ENCODE peak calls at places on chromosome 10, in seven cellular contexts. H, E, X, C, D, O and M are unnamed samples. For H3K4me1, the result is how much of the 10 kb centered on the place peaks cover.

GRCh38 chr10:34628174-34628802 is 186.8 kb downstream of the PARD3 start:
- DNase-seq in H (peak), E (peak), X (no peak), C (peak), D (no peak), O (no peak), M (peak)

GRCh38 chr10:103855424-103855823 is at the start of gene SH3PXD2A:
- DNase-seq in H (no peak), E (peak), X (peak), C (peak), D (no peak), O (peak), M (no peak)

GRCh38 chr10:3748484-3748883 is 36.5 kb downstream of the KLF6 start:
- DNase-seq in H (no peak), E (no peak), X (no peak), C (no peak), D (peak), O (no peak), M (no peak)

GRCh38 chr10:107653832-107654287 is 489.4 kb upstream of the SORCS1 start:
- DNase-seq in H (peak), E (no peak), X (no peak), C (no peak), D (no peak), O (no peak), M (no peak)

GRCh38 chr10:78614267-78614666 is 454.5 kb upstream of the ZMIZ1 start:
- DNase-seq in H (no peak), E (no peak), X (no peak), C (no peak), D (no peak), O (no peak), M (no peak)

GRCh38 chr10:46232666-46233065 is 54.1 kb upstream of the ANTXRL start:
- DNase-seq in H (no peak), E (no peak), X (peak), C (no peak), D (no peak), O (no peak), M (peak)

GRCh38 chr10:63972949-63973827 is 452.0 kb downstream of the REEP3 start:
- DNase-seq in H (no peak), E (no peak), X (no peak), C (no peak), D (peak), O (no peak), M (no peak)

GRCh38 chr10:67772894-67773511 is 65.0 kb downstream of the DNAJC12 start:
- DNase-seq in H (no peak), E (no peak), X (no peak), C (no peak), D (no peak), O (no peak), M (no peak)

GRCh38 chr10:102342462-102342861 is 53.0 kb upstream of the NFKB2 start:
- DNase-seq in H (no peak), E (no peak), X (peak), C (no peak), D (no peak), O (no peak), M (peak)

GRCh38 chr10:97991875-97992274 is 38.5 kb downstream of the CRTAC1 start:
- DNase-seq in H (no peak), E (no peak), X (peak), C (no peak), D (no peak), O (peak), M (no peak)

GRCh38 chr10:102504179-102504975 is 605 bp downstream of the SUFU start:
- DNase-seq in H (peak), E (peak), X (peak), C (peak), D (no peak), O (no peak), M (peak)

GRCh38 chr10:5508786-5509185 is 9.4 kb upstream of the CALML5 start:
- DNase-seq in H (no peak), E (peak), X (no peak), C (no peak), D (no peak), O (no peak), M (no peak)

GRCh38 chr10:49419005-49419404 is 23.1 kb upstream of the DRGX start:
- DNase-seq in H (no peak), E (no peak), X (no peak), C (no peak), D (no peak), O (no peak), M (no peak)

GRCh38 chr10:30784896-30785605 is 155.5 kb upstream of the LYZL2 start:
- DNase-seq in H (peak), E (peak), X (peak), C (peak), D (peak), O (no peak), M (peak)

DNA sequence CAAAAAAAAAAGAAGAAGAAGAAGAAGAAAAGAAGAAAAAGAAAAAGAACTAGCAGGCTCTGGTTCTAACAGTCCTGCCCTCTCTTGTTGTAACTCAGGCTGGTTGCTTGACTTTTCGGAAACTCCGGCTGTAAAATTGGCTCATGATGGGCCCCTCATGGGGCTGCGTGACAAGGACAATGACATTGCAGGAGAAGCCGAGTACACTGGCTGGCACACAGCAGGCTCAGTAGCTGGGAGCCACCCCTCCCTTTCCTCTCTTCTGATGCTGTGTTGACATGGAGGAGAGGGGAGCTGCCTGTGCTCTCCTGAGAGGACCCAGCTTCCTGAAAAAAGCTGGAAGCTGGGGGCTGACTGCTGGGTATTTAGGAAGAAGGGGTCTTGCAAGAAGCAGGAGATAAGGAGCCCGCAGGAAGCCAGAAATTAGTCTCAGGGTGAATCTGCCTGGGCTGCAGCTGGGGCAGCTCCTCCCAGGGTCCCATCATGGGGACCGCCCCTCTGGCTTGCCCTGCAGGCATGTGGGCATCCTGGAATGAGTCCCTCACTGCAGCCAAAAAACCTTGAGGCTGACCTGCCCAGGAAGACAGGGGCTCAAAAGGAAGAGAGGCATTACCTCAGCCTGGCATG is 14.6 kb upstream of the GPR26 start:
- DNase-seq in H (no peak), E (no peak), X (peak), C (no peak), D (no peak), O (no peak), M (peak)
- TF ChIP-seq EP300 in H (no peak), E (no peak), X (no peak), C (no peak), D (no peak), O (no peak), M (no peak)

DNA sequence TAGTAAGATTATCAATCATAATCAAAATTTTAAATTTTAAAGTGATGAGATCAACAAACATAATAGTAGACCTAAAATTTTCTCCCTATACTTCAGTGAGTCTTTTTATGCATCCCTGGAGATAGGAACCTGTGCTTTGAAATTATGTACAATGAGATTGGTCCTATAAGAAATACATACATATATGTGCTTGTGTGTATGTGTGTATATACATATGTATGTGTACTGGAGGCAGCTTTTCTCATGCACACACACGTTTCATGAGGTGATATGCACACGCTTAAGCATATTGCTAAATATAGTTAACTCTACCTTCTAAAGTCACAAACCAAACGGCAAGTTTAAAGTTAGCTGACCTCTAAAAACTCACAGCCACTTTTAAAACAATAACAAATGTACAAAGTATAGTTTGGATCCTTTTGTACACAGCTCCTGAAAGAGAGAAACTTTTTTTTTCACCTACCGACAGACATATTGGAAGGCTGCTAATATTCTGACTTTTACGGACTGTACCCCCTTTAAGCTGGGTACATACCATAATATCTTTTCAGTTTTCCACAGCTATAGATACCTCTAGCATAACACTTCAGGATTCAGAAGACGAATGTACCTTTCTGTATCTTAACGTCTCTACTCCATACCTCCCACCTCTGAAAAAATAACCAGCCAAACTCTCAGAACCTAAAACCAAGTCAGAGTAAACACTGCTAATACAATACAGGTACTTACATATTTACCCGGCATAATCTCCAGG is 3.3 kb downstream of the ITGB1 start:
- DNase-seq in H (no peak), E (no peak), X (no peak), C (no peak), D (no peak), O (no peak), M (no peak)
- H3K4me1 ChIP-seq in H (under half), E (under half), X (under half), C (under half), D (half or more), O (under half), M (half or more)

DNA sequence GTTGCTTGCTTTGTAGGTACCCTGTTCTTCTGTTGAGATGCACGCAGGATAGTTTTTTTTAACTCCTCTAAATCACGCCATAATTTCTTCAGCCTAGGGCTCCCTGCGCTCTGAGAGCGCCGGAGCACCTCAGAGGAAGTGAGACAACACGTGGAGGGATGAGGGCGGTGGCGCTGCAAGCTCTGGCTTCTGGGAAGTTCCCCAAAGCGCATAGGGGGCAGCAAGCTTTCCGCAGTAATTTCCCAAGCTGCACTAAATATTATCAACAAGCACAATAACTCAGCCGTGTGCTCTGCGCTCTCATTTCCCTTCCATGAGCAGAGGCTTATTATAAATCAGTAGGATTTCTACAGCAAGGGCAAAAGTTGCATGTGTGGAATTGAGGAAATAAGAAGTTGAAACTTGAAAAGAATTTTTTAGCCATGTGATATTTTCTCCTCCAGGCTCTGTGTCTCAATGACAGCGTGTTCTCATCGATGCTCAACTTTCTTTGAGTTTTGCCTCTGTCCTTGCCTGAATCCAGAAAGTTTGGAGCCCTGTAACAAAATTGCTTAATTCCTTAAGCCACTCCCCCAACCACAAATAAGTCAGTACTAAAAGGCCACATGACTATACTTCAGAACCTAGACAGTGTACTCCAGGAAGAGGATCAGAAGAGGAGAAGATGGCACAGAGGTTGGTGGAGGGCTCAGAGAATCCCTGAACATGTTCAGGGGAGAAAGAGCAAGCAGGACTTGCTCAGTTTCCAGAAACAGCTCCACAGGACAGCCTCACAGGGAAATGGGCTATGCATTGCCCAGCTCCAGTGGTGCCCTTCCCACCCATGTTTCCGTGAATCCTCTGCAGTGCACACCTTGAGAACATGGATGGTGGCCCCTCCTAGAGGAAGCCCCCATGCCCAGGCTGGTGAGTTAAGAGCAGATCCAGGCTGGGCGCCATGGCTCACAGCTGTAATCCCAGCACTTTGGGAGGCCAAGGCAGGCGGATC is 221.5 kb upstream of the GHITM start:
- DNase-seq in H (no peak), E (peak), X (no peak), C (no peak), D (peak), O (peak), M (no peak)
- TF ChIP-seq CTCF in H (no peak), E (no peak), X (peak), C (no peak), D (no peak), O (no peak), M (no peak)

GRCh38 chr10:73591935-73592699 is 975 bp upstream of the USP54 start:
- DNase-seq in H (peak), E (peak), X (no peak), C (peak), D (no peak), O (peak), M (peak)
- TF ChIP-seq EP300 in H (peak), E (no peak), X (no peak), C (no peak), D (no peak), O (no peak), M (no peak)

DNA sequence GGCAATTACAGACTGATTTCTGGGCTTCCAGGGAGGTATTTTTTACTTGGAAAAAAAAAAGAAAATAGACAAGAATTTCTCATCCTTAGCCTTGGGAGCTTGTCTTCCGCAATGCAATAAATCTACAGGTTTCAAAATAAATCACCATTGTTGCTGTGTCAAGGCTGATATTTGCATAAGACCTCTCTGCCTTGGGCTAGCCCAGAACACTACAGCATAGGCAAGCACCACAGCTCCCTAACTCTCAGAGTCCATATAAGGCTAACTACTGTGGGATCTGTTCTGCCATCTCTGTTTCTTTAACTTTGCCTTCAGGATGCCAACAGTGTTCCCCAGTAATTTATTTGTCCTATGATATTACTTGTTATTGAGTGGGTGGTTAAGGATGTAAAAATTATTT is 64.4 kb downstream of the ZWINT start:
- DNase-seq in H (no peak), E (no peak), X (no peak), C (no peak), D (no peak), O (no peak), M (no peak)
- H3K4me1 ChIP-seq in H (under half), E (under half), X (under half), C (under half), D (under half), O (under half), M (under half)

DNA sequence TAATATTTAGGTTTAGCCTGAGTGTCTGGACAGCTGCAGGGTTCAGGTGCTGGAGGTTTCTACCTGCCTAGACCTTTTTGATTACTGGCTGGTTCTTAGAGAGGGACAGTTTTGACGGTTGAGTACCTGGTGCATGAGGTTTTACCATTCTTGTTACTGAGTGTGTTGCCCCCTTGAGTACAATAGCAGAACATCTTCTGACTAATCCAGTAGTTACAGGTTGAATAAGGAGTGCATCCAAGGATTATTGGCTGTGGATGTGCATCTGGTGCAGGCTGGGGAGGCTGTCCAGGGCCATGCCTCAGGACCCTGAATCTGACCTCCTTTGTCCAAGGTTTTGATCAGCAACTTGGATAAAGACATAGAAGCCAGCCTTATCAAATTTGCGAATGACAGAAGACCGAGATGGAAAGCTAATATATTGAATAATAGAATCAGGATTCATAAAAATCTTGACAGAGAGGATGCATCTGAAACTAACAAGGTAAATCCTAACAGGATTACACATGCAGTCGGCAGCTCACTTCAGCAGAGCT is 23.1 kb downstream of the PLPP4 start:
- DNase-seq in H (peak), E (no peak), X (peak), C (peak), D (peak), O (no peak), M (no peak)
- TF ChIP-seq CTCF in H (no peak), E (no peak), X (peak), C (peak), D (no peak), O (no peak), M (no peak)

DNA sequence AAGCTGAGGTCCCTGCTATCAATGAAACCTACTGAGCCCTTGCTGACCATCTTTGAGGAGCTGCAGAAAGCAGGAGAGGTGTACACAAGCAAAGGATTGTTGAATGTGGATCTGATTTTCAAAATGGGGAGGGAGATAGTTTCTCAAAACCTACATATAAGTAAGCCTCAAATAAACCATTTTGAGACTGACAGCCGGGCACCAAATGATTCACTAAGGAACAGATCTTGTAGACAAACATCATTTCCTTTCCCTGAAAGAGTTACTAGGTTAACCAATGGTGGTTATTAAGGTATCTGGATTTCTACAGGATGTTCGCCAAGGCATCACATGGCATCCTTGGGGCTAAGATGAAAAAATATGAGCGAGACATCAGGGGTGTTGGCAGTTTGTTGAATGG is 24.5 kb upstream of the RHOBTB1 start:
- DNase-seq in H (no peak), E (no peak), X (no peak), C (no peak), D (no peak), O (no peak), M (no peak)
- TF ChIP-seq EP300 in H (no peak), E (no peak), X (no peak), C (no peak), D (no peak), O (no peak), M (no peak)

DNA sequence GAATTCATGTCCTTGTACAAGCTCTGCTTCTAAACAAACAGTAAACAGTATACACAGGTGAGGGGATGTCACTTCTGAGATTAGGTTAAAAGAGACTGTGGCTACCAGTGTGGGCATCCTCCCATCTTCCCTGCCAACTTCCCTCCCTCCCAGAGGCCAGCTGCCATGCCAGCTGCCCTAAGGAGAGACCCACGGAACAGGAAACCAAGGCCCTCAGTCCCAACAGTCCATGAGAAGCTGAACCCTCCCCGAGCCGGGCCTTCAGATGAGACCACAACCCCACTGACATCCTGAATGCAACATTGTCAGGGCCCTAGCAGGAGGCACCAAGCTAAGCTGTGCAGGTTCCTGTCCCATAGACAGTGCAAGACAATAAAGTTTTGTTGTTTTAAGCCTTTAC is 106.1 kb downstream of the CTBP2 start:
- DNase-seq in H (no peak), E (no peak), X (no peak), C (no peak), D (no peak), O (no peak), M (no peak)
- H3K4me1 ChIP-seq in H (under half), E (under half), X (under half), C (under half), D (half or more), O (under half), M (half or more)